ENCODE peak calls at places on chromosomes 5 and 9, in eight cellular contexts. B is kidney epithelial cell, Q is AG04450, R is colonic mucosa, S is uterus, Y is epithelial cell of esophagus, X is astrocyte of the spinal cord, D is prostate gland. I is an unnamed sample.

GRCh38 chr5:7878381-7878873 is 9.5 kb downstream of the MTRR start:
- DNase-seq in B (peak), Q (no peak), R (no peak), S (no peak), Y (peak), X (peak), D (no peak), I (peak)

GRCh38 chr9:77291714-77292113 is 114.4 kb downstream of the VPS13A start:
- DNase-seq in B (no peak), Q (no peak), R (no peak), S (no peak), Y (peak), X (no peak), D (no peak), I (no peak)

GRCh38 chr9:106886111-106887046 is 23.4 kb downstream of the ZNF462 start:
- DNase-seq in B (no peak), Q (no peak), R (no peak), S (no peak), Y (peak), X (no peak), D (no peak), I (no peak)

GRCh38 chr5:154278172-154278571 is 87.6 kb downstream of the GALNT10 start:
- DNase-seq in B (no peak), Q (no peak), R (no peak), S (no peak), Y (no peak), X (peak), D (no peak), I (no peak)

GRCh38 chr9:71758785-71759184 is 9.5 kb downstream of the CEMIP2 start:
- DNase-seq in B (no peak), Q (no peak), R (peak), S (no peak), Y (peak), X (no peak), D (peak), I (no peak)

GRCh38 chr5:81068635-81069034 is 108.5 kb downstream of the RASGRF2 start:
- DNase-seq in B (no peak), Q (no peak), R (no peak), S (no peak), Y (no peak), X (no peak), D (no peak), I (no peak)

GRCh38 chr5:55570026-55570425 is 35.3 kb upstream of the PLPP1 start:
- DNase-seq in B (no peak), Q (no peak), R (no peak), S (no peak), Y (no peak), X (peak), D (no peak), I (peak)

GRCh38 chr5:141849371-141850182 is 28.6 kb downstream of the PCDH1 start:
- DNase-seq in B (no peak), Q (no peak), R (peak), S (peak), Y (peak), X (peak), D (peak), I (peak)

GRCh38 chr5:177429248-177430045 is 3.0 kb downstream of the GRK6 start:
- DNase-seq in B (no peak), Q (no peak), R (peak), S (no peak), Y (no peak), X (no peak), D (no peak), I (no peak)

GRCh38 chr9:35962126-35962906 is 4.4 kb upstream of the OR2S2 start:
- DNase-seq in B (no peak), Q (peak), R (no peak), S (no peak), Y (peak), X (peak), D (no peak), I (peak)

GRCh38 chr5:177553671-177554429 is 513 bp downstream of the FAM193B start:
- DNase-seq in B (no peak), Q (no peak), R (peak), S (no peak), Y (peak), X (no peak), D (peak), I (no peak)

GRCh38 chr9:111752455-111752854 is 42.3 kb downstream of the SHOC1 start:
- DNase-seq in B (no peak), Q (no peak), R (no peak), S (no peak), Y (peak), X (peak), D (no peak), I (peak)

GRCh38 chr5:180498378-180498777 is 4.2 kb downstream of the CNOT6 start:
- DNase-seq in B (no peak), Q (no peak), R (no peak), S (no peak), Y (peak), X (no peak), D (no peak), I (no peak)

GRCh38 chr9:133585481-133586367 is 23.5 kb downstream of the FAM163B start:
- DNase-seq in B (no peak), Q (no peak), R (no peak), S (no peak), Y (no peak), X (no peak), D (no peak), I (no peak)

GRCh38 chr5:181052928-181053759 is 13.1 kb downstream of the BTNL9 start:
- DNase-seq in B (no peak), Q (no peak), R (no peak), S (no peak), Y (peak), X (no peak), D (no peak), I (no peak)

GRCh38 chr5:159339451-159339850 is 9.2 kb upstream of the IL12B start:
- DNase-seq in B (peak), Q (no peak), R (no peak), S (no peak), Y (peak), X (no peak), D (no peak), I (no peak)

GRCh38 chr5:154722936-154723335 is 32.2 kb upstream of the LARP1 start:
- DNase-seq in B (no peak), Q (no peak), R (no peak), S (no peak), Y (no peak), X (no peak), D (no peak), I (no peak)

GRCh38 chr9:78097541-78097940 is 65.9 kb upstream of the GNAQ start:
- DNase-seq in B (no peak), Q (no peak), R (no peak), S (no peak), Y (no peak), X (no peak), D (no peak), I (no peak)

GRCh38 chr5:9437741-9438240 is 108.1 kb downstream of the SEMA5A start:
- DNase-seq in B (peak), Q (no peak), R (no peak), S (no peak), Y (peak), X (peak), D (no peak), I (peak)

GRCh38 chr5:66808663-66809062 is 212.5 kb downstream of the MAST4 start:
- DNase-seq in B (no peak), Q (no peak), R (no peak), S (no peak), Y (no peak), X (no peak), D (no peak), I (no peak)

GRCh38 chr5:136766456-136766855 is 401.1 kb upstream of the TRPC7 start:
- DNase-seq in B (no peak), Q (no peak), R (no peak), S (no peak), Y (peak), X (peak), D (no peak), I (no peak)

GRCh38 chr5:99032234-99033013 is 103.6 kb upstream of the CHD1 start:
- DNase-seq in B (peak), Q (peak), R (peak), S (peak), Y (peak), X (peak), D (peak), I (peak)

GRCh38 chr9:123246534-123246933 is 21.9 kb downstream of the STRBP start:
- DNase-seq in B (no peak), Q (no peak), R (no peak), S (no peak), Y (no peak), X (peak), D (no peak), I (peak)

GRCh38 chr9:133109931-133110650 is 10.9 kb downstream of the RALGDS start:
- DNase-seq in B (no peak), Q (no peak), R (no peak), S (no peak), Y (no peak), X (no peak), D (no peak), I (no peak)

GRCh38 chr5:127254729-127255284 is 35.8 kb upstream of the MEGF10 start:
- DNase-seq in B (peak), Q (peak), R (no peak), S (no peak), Y (peak), X (peak), D (no peak), I (peak)

GRCh38 chr5:72133212-72133990 is 26.1 kb downstream of the MAP1B start:
- DNase-seq in B (no peak), Q (no peak), R (no peak), S (no peak), Y (peak), X (peak), D (no peak), I (peak)

GRCh38 chr5:95403996-95404395 is 12.8 kb downstream of the FAM81B start:
- DNase-seq in B (peak), Q (no peak), R (no peak), S (no peak), Y (peak), X (no peak), D (no peak), I (peak)

GRCh38 chr5:169637085-169637855 is at the start of gene DOCK2:
- DNase-seq in B (no peak), Q (no peak), R (peak), S (no peak), Y (no peak), X (no peak), D (no peak), I (no peak)

GRCh38 chr9:21549251-21549765 is 67.2 kb upstream of the IFNE start:
- DNase-seq in B (peak), Q (peak), R (peak), S (no peak), Y (peak), X (peak), D (peak), I (peak)
- H3K4me3 ChIP-seq in B (no peak), Q (peak), R (no peak), S (no peak), Y (peak), X (no peak), D (no peak), I (peak)

DNA sequence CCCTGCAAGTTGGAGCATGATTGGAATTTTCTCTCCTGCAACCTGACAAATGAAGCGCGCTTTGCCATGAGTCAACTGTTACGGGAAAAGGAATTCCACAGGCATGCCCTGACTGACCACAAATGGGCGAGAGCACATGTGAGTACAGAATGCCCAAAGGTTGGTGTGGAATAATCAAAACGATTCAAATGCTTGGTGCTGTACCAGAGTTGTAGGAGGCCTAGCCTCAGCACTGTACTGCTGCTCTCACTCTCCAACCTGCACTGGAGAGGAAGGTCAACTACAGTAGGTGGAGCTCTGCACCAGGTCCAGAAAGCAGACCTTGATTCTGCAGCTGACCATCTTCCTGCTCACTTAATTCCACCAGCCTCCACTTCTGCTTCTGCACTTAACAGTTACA is 406.9 kb upstream of the ACTBL2 start:
- DNase-seq in B (peak), Q (peak), R (no peak), S (no peak), Y (peak), X (peak), D (no peak), I (peak)
- TF ChIP-seq CTCF in B (peak), Q (peak), R (no peak), S (no peak), Y (peak), X (peak), D (no peak), I (peak)

GRCh38 chr5:15620501-15620900 is 120.5 kb downstream of the FBXL7 start:
- DNase-seq in B (peak), Q (no peak), R (no peak), S (peak), Y (peak), X (peak), D (no peak), I (peak)
- H3K4me3 ChIP-seq in B (no peak), Q (no peak), R (no peak), S (no peak), Y (no peak), X (no peak), D (no peak), I (no peak)

GRCh38 chr5:68333649-68334549 is 118.3 kb downstream of the PIK3R1 start:
- DNase-seq in B (peak), Q (peak), R (no peak), S (no peak), Y (peak), X (peak), D (no peak), I (peak)
- TF ChIP-seq CTCF in B (peak), Q (peak), R (no peak), S (no peak), Y (peak), X (peak), D (no peak), I (peak)

DNA sequence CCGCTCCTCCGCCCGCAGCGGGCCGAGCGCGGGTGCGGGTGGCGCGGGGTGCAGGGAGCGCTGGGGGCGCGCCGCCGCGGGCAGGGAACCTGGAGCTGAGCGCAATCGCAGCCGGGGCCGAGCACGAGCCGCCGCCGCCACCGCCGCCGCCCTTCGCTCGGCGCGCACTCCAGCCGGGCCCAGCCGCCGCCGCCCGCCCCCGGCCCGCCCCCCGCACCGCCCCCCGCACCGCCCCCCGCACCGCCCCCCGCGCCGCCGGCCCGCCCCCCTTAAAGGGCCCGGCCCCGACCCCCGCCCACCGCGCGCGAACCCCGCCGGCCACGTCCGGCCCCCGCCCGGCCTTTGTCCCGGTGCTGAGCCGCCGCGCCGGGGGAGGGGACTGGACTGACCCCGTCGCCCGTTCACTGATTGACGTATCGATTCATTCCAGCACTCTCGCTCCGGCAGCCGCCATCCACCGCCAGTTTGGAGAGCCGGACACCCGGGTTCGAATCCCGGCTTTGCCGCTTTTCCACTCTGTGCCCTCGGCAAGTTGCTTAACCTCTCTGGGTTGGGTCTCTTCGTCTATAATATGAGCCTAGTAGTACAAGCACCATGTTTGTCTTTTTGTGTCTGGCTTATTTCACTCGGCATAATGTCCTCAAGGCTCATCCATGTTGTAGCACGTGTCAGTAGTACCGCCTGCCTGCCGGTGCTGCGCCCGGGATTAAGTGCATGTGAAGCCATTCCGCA is at the start of gene SH3PXD2B:
- DNase-seq in B (no peak), Q (no peak), R (peak), S (peak), Y (peak), X (peak), D (peak), I (peak)
- H3K4me3 ChIP-seq in B (peak), Q (peak), R (peak), S (peak), Y (peak), X (peak), D (peak), I (peak)